ENCODE peak calls at places on chromosome 1, in five cellular contexts. One of them, this sample, is unnamed.

GRCh38 chr1:116817582-116818064 is 63.4 kb downstream of the CD2 start:
- DNase-seq in endothelial cell: peak; percentile 80
- DNase-seq in adrenal gland: peak; percentile 24
- DNase-seq in epithelial cell of esophagus: peak; percentile 77
- DNase-seq in endothelial cell of umbilical vein: peak; percentile 54
- DNase-seq in this sample: peak; percentile 26

GRCh38 chr1:82927753-82928152 is 1071.2 kb downstream of the TTLL7 start:
- DNase-seq in endothelial cell: no peak
- DNase-seq in adrenal gland: no peak
- DNase-seq in epithelial cell of esophagus: no peak
- DNase-seq in endothelial cell of umbilical vein: no peak
- DNase-seq in this sample: no peak

GRCh38 chr1:28296401-28297220 is 32.2 kb upstream of the MED18 start:
- DNase-seq in endothelial cell: peak; percentile 12
- DNase-seq in adrenal gland: peak; percentile 36
- DNase-seq in epithelial cell of esophagus: peak; percentile 21
- DNase-seq in endothelial cell of umbilical vein: no peak
- DNase-seq in this sample: peak; percentile 79

GRCh38 chr1:8712413-8713229 is 104.8 kb downstream of the RERE start:
- DNase-seq in endothelial cell: no peak
- DNase-seq in adrenal gland: no peak
- DNase-seq in epithelial cell of esophagus: peak; percentile 71
- DNase-seq in endothelial cell of umbilical vein: peak; percentile 96
- DNase-seq in this sample: no peak

GRCh38 chr1:214566158-214567104 is 15.0 kb upstream of the PTPN14 start:
- DNase-seq in endothelial cell: no peak
- DNase-seq in adrenal gland: no peak
- DNase-seq in epithelial cell of esophagus: peak; percentile 84
- DNase-seq in endothelial cell of umbilical vein: peak; percentile 67
- DNase-seq in this sample: no peak

GRCh38 chr1:229619614-229620013 is 6.3 kb downstream of the TAF5L start:
- DNase-seq in endothelial cell: no peak
- DNase-seq in adrenal gland: no peak
- DNase-seq in epithelial cell of esophagus: no peak
- DNase-seq in endothelial cell of umbilical vein: no peak
- DNase-seq in this sample: no peak

GRCh38 chr1:87045757-87046422 is 131.5 kb downstream of the HS2ST1 start:
- DNase-seq in endothelial cell: no peak
- DNase-seq in adrenal gland: no peak
- DNase-seq in epithelial cell of esophagus: no peak
- DNase-seq in endothelial cell of umbilical vein: no peak
- DNase-seq in this sample: no peak

GRCh38 chr1:206507395-206508129 is at the start of gene RASSF5:
- DNase-seq in endothelial cell: peak; percentile 47
- DNase-seq in adrenal gland: peak; percentile 92
- DNase-seq in epithelial cell of esophagus: peak; percentile 76
- DNase-seq in endothelial cell of umbilical vein: peak; percentile 29
- DNase-seq in this sample: peak; percentile 75

GRCh38 chr1:197807739-197808453 is 32.6 kb upstream of the DENND1B start:
- DNase-seq in endothelial cell: no peak
- DNase-seq in adrenal gland: no peak
- DNase-seq in epithelial cell of esophagus: no peak
- DNase-seq in endothelial cell of umbilical vein: no peak
- DNase-seq in this sample: no peak

GRCh38 chr1:46131093-46131492 is 1.3 kb downstream of the PIK3R3 start:
- DNase-seq in endothelial cell: no peak
- DNase-seq in adrenal gland: no peak
- DNase-seq in epithelial cell of esophagus: peak; percentile 10
- DNase-seq in endothelial cell of umbilical vein: peak; percentile 44
- DNase-seq in this sample: no peak

GRCh38 chr1:54857741-54858665 is 29.0 kb downstream of the DHCR24 start:
- DNase-seq in endothelial cell: no peak
- DNase-seq in adrenal gland: peak; percentile 63
- DNase-seq in epithelial cell of esophagus: peak; percentile 65
- DNase-seq in endothelial cell of umbilical vein: no peak
- DNase-seq in this sample: no peak

GRCh38 chr1:19122668-19123067 is 87.4 kb downstream of the UBR4 start:
- DNase-seq in endothelial cell: no peak
- DNase-seq in adrenal gland: no peak
- DNase-seq in epithelial cell of esophagus: peak; percentile 61
- DNase-seq in endothelial cell of umbilical vein: no peak
- DNase-seq in this sample: no peak

GRCh38 chr1:64363116-64363515 is 106.8 kb upstream of the CACHD1 start:
- DNase-seq in endothelial cell: no peak
- DNase-seq in adrenal gland: no peak
- DNase-seq in epithelial cell of esophagus: no peak
- DNase-seq in endothelial cell of umbilical vein: no peak
- DNase-seq in this sample: no peak

GRCh38 chr1:15736666-15737229 is 690 bp downstream of the SLC25A34 start:
- DNase-seq in endothelial cell: no peak
- DNase-seq in adrenal gland: no peak
- DNase-seq in epithelial cell of esophagus: no peak
- DNase-seq in endothelial cell of umbilical vein: no peak
- DNase-seq in this sample: no peak

GRCh38 chr1:212283741-212284140 is 1.5 kb upstream of the PPP2R5A start:
- DNase-seq in endothelial cell: no peak
- DNase-seq in adrenal gland: no peak
- DNase-seq in epithelial cell of esophagus: no peak
- DNase-seq in endothelial cell of umbilical vein: no peak
- DNase-seq in this sample: no peak

GRCh38 chr1:212284332-212284743 is 872 bp upstream of the PPP2R5A start:
- DNase-seq in endothelial cell: no peak
- DNase-seq in adrenal gland: no peak
- DNase-seq in epithelial cell of esophagus: no peak
- DNase-seq in endothelial cell of umbilical vein: no peak
- DNase-seq in this sample: no peak

GRCh38 chr1:212285685-212286436 is 651 bp downstream of the PPP2R5A start:
- DNase-seq in endothelial cell: peak; percentile 57
- DNase-seq in adrenal gland: peak; percentile 69
- DNase-seq in epithelial cell of esophagus: peak; percentile 68
- DNase-seq in endothelial cell of umbilical vein: peak; percentile 63
- DNase-seq in this sample: peak; percentile 71

GRCh38 chr1:212286437-212287131 is 1.4 kb downstream of the PPP2R5A start:
- DNase-seq in endothelial cell: no peak
- DNase-seq in adrenal gland: peak; percentile 26
- DNase-seq in epithelial cell of esophagus: peak; percentile 11
- DNase-seq in endothelial cell of umbilical vein: peak; percentile 59
- DNase-seq in this sample: no peak

GRCh38 chr1:212284744-212285684 is at the start of gene PPP2R5A:
- DNase-seq in endothelial cell: peak; percentile 98
- DNase-seq in adrenal gland: peak; percentile 99
- DNase-seq in epithelial cell of esophagus: peak; percentile 100
- DNase-seq in endothelial cell of umbilical vein: peak; percentile 100
- DNase-seq in this sample: peak; percentile 97
- TF ChIP-seq CTCF in endothelial cell: no peak
- TF ChIP-seq CTCF in adrenal gland: peak; percentile 39
- TF ChIP-seq CTCF in epithelial cell of esophagus: peak; percentile 8
- TF ChIP-seq CTCF in endothelial cell of umbilical vein: peak; percentile 15
- TF ChIP-seq CTCF in this sample: no peak

GRCh38 chr1:93323185-93323820 is 22.4 kb upstream of the DR1 start:
- DNase-seq in endothelial cell: no peak
- DNase-seq in adrenal gland: no peak
- DNase-seq in epithelial cell of esophagus: no peak
- DNase-seq in endothelial cell of umbilical vein: no peak
- DNase-seq in this sample: no peak
- TF ChIP-seq CTCF in endothelial cell: no peak
- TF ChIP-seq CTCF in adrenal gland: no peak
- TF ChIP-seq CTCF in epithelial cell of esophagus: no peak
- TF ChIP-seq CTCF in endothelial cell of umbilical vein: no peak
- TF ChIP-seq CTCF in this sample: no peak

GRCh38 chr1:152735648-152736047 is 22.2 kb upstream of the KPRP start:
- DNase-seq in endothelial cell: peak; percentile 25
- DNase-seq in adrenal gland: no peak
- DNase-seq in epithelial cell of esophagus: peak; percentile 37
- DNase-seq in endothelial cell of umbilical vein: no peak
- DNase-seq in this sample: no peak
- TF ChIP-seq CTCF in endothelial cell: no peak
- TF ChIP-seq CTCF in adrenal gland: no peak
- TF ChIP-seq CTCF in epithelial cell of esophagus: peak; percentile 53
- TF ChIP-seq CTCF in endothelial cell of umbilical vein: no peak
- TF ChIP-seq CTCF in this sample: no peak

DNA sequence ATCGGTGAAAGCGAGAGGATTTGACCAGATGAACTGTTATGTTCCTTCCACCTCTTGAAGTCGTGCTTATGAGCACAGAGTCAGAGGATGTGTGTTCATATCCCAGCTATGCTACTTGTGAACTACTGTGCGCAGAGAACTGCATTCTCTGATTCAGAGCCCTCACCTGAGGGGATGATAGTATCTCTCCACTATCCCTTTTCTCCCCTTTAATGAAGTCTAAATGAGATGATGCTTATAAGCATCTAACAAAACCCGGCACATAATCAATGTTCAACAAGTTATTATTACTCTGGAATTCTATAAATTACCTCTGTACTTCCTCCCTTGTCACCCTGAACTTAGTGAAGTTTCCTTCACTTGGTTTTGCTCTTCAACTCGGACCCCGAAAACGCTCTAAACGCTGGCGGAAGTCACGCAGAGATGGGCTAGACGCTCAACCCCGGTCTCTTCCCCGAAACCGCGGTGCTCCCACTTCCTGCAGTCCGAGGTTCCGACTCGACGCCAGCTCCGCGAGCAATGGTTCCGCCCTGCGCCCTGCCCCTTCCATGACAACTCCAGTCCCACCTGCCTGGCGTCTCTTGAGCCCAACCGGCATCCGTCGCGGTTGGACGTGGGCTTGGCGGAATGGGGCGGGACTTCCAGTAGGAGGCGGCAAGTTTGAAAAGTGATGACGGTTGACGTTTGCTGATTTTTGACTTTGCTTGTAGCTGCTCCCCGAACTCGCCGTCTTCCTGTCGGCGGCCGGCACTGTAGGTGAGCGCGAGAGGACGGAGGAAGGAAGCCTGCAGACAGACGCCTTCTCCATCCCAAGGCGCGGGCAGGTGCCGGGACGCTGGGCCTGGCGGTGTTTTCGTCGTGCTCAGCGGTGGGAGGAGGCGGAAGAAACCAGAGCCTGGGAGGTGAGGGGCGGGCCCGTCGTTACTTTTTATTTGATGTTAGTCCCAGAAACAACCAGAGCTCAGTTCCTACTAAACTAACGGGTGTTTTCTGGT is at the start of gene NUF2:
- DNase-seq in endothelial cell: peak; percentile 97
- DNase-seq in adrenal gland: peak; percentile 98
- DNase-seq in epithelial cell of esophagus: peak; percentile 100
- DNase-seq in endothelial cell of umbilical vein: peak; percentile 98
- DNase-seq in this sample: peak; percentile 96
- TF ChIP-seq CTCF in endothelial cell: no peak
- TF ChIP-seq CTCF in adrenal gland: no peak
- TF ChIP-seq CTCF in epithelial cell of esophagus: no peak
- TF ChIP-seq CTCF in endothelial cell of umbilical vein: no peak
- TF ChIP-seq CTCF in this sample: no peak

GRCh38 chr1:11364170-11364569 is 91.2 kb downstream of the UBIAD1 start:
- DNase-seq in endothelial cell: no peak
- DNase-seq in adrenal gland: no peak
- DNase-seq in epithelial cell of esophagus: peak; percentile 27
- DNase-seq in endothelial cell of umbilical vein: no peak
- DNase-seq in this sample: no peak
- TF ChIP-seq CTCF in endothelial cell: peak; percentile 24
- TF ChIP-seq CTCF in adrenal gland: no peak
- TF ChIP-seq CTCF in epithelial cell of esophagus: peak; percentile 44
- TF ChIP-seq CTCF in endothelial cell of umbilical vein: peak; percentile 1
- TF ChIP-seq CTCF in this sample: peak; percentile 28

This sample was measured in nephron progenitor cell.